ENCODE peak calls at places on chromosomes 12 and 14, in six cellular contexts. F, W, Q, L, K and Y are unnamed samples.

GRCh38 chr12:75662501-75663159 is 151.2 kb upstream of the KRR1 start:
- DNase-seq in F (no peak), W (no peak), Q (no peak), L (peak), K (no peak), Y (no peak)

GRCh38 chr12:58028294-58028693 is 86.9 kb downstream of the ATP23 start:
- DNase-seq in F (no peak), W (no peak), Q (no peak), L (no peak), K (no peak), Y (no peak)

GRCh38 chr14:93984987-93985410 is 8.6 kb upstream of the ASB2 start:
- DNase-seq in F (peak), W (peak), Q (peak), L (peak), K (peak), Y (peak)

GRCh38 chr12:83031301-83031700 is 344.6 kb downstream of the TMTC2 start:
- DNase-seq in F (no peak), W (no peak), Q (no peak), L (no peak), K (no peak), Y (no peak)

GRCh38 chr14:95470942-95471499 is 45.4 kb downstream of the SYNE3 start:
- DNase-seq in F (no peak), W (no peak), Q (no peak), L (no peak), K (no peak), Y (no peak)

GRCh38 chr12:113537751-113538087 is 66.0 kb upstream of the LHX5 start:
- DNase-seq in F (no peak), W (no peak), Q (no peak), L (no peak), K (no peak), Y (peak)

GRCh38 chr12:70110085-70110484 is 133.1 kb upstream of the CNOT2 start:
- DNase-seq in F (no peak), W (no peak), Q (no peak), L (no peak), K (no peak), Y (no peak)

GRCh38 chr14:63713765-63714164 is 14.1 kb downstream of the SGPP1 start:
- DNase-seq in F (peak), W (no peak), Q (no peak), L (peak), K (no peak), Y (no peak)

GRCh38 chr14:54572316-54572715 is 5.4 kb downstream of the SAMD4A start:
- DNase-seq in F (no peak), W (no peak), Q (no peak), L (peak), K (peak), Y (peak)

GRCh38 chr14:36176524-36176923 is at the start of gene PTCSC3:
- DNase-seq in F (no peak), W (no peak), Q (no peak), L (no peak), K (no peak), Y (no peak)
- H3K23ac ChIP-seq in F (no peak), W (no peak), Q (no peak), L (no peak), K (no peak), Y (no peak)

DNA sequence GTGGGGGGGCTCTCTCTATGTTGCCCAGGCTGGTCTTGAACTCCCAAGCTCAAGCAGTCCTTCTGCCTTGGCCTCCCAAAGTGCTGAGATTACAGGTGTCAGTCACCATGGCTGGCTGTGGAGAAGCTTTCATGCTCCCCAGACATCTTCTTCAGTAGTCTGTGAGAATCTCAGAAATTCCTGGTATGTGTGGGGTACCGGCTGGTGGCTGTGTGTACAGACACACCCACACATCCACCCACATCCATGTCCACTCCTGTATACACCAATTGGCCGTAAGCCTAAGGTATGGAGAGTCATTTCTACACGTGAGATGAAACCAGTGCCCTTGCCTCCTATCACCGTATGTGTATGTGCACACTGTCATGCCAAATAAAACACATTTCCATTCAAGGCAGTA is 27.8 kb downstream of the GPRC5D start:
- DNase-seq in F (no peak), W (no peak), Q (no peak), L (no peak), K (no peak), Y (no peak)
- H3K23ac ChIP-seq in F (no peak), W (no peak), Q (no peak), L (no peak), K (no peak), Y (no peak)

DNA sequence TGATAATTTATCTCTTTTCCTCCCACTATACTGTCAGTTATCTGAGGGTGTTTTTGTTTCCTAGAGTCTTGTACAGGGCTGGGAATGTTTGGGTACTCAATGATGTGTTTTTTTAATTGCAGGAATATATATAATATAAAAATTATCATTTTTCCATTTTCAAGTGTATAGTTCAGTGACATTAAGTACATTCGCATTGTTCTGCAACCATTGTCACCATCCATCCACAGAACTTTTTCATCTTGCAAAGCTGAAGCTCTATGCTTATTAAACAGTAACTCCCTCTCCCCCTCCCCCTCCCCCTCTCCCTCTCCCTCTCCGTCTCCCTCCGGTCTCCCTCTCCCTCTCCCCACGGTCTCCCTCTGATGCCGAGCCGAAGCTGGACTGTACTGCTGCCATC is 93.0 kb upstream of the MANSC4 start:
- DNase-seq in F (no peak), W (no peak), Q (no peak), L (no peak), K (no peak), Y (no peak)
- H3K23ac ChIP-seq in F (no peak), W (no peak), Q (no peak), L (no peak), K (no peak), Y (no peak)

DNA sequence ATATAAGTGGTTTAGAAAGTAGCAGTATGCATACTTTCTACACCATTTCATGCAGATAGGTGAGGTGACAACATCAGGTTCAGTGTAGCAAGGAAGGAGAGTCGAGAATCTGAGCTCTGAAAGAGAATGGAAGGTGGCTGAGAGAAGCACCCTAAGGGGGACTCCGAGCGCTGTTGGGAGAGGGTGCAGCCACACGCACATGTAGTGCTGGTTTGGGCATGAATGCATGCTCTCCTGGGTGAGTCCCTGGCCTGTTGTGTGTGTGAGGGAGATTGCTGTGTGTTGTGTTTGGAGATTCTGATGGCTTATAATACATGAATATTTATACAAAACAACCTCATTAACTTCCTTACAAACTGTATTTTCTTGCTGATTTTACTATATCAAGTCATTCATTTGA is 180.3 kb upstream of the LRIG3 start:
- DNase-seq in F (no peak), W (no peak), Q (no peak), L (no peak), K (no peak), Y (no peak)
- H3K23ac ChIP-seq in F (no peak), W (no peak), Q (no peak), L (no peak), K (no peak), Y (no peak)

GRCh38 chr14:91405241-91405721 is 12.3 kb downstream of the CCDC88C start:
- DNase-seq in F (no peak), W (no peak), Q (no peak), L (no peak), K (no peak), Y (no peak)
- H3K23ac ChIP-seq in F (no peak), W (peak), Q (no peak), L (no peak), K (no peak), Y (no peak)

GRCh38 chr12:49662998-49663843 is 39.9 kb downstream of the PRPF40B start:
- DNase-seq in F (peak), W (no peak), Q (no peak), L (peak), K (peak), Y (peak)
- H3K23ac ChIP-seq in F (peak), W (no peak), Q (no peak), L (no peak), K (no peak), Y (no peak)